ENCODE peak calls at places on chromosomes 7 and 10, in four cellular contexts. D is astrocyte of the spinal cord, U is cardiac fibroblast, P is spleen. L is an unnamed sample.

GRCh38 chr7:4067874-4068273 is 614.2 kb upstream of the FOXK1 start:
- DNase-seq in D (no peak), P (no peak), U (no peak), L (no peak)

GRCh38 chr10:26555719-26556368 is 117.7 kb downstream of the APBB1IP start:
- DNase-seq in D (peak; percentile 29), P (no peak), U (peak; percentile 82), L (peak; percentile 64)

GRCh38 chr7:128909605-128910568 is 622 bp downstream of the KCP start:
- DNase-seq in P (peak; percentile 74), D (peak; percentile 24), U (peak; percentile 23), L (no peak)

GRCh38 chr7:130367088-130367755 is 13.1 kb upstream of the CPA1 start:
- DNase-seq in D (no peak), U (no peak), P (peak; percentile 41), L (no peak)

GRCh38 chr7:69599211-69599878 is 1.1 kb downstream of the AUTS2 start:
- DNase-seq in P (peak; percentile 79), U (no peak), D (no peak), L (no peak)

GRCh38 chr10:119370972-119371703 is 163.8 kb downstream of the GRK5 start:
- DNase-seq in P (peak; percentile 80), D (peak; percentile 90), U (peak; percentile 89), L (no peak)

GRCh38 chr7:131556055-131556911 is at the start of gene PODXL:
- DNase-seq in D (peak; percentile 33), P (peak; percentile 91), U (peak; percentile 33), L (peak; percentile 83)

GRCh38 chr10:43427166-43427825 is 9.6 kb upstream of the ZNF487 start:
- DNase-seq in U (no peak), D (no peak), P (no peak), L (no peak)

GRCh38 chr7:131131746-131132431 is 195.8 kb upstream of the MKLN1 start:
- DNase-seq in D (no peak), P (no peak), U (no peak), L (no peak)

GRCh38 chr10:124975977-124976514 is 34.1 kb downstream of the ZRANB1 start:
- DNase-seq in P (no peak), D (peak; percentile 35), U (no peak), L (no peak)

GRCh38 chr10:60573342-60573741 is 183.7 kb upstream of the ANK3 start:
- DNase-seq in P (no peak), D (no peak), U (peak; percentile 3), L (no peak)

GRCh38 chr7:70542750-70543376 is 589.1 kb upstream of the GALNT17 start:
- DNase-seq in D (no peak), U (no peak), P (no peak), L (no peak)

GRCh38 chr7:111561659-111561908 is 708 bp downstream of the IMMP2L start:
- DNase-seq in U (no peak), P (no peak), D (no peak), L (no peak)

GRCh38 chr7:2821161-2821841 is 22.8 kb downstream of the GNA12 start:
- DNase-seq in P (no peak), U (peak; percentile 94), D (peak; percentile 77), L (no peak)

GRCh38 chr7:101442426-101443070 is 79.9 kb downstream of the COL26A1 start:
- DNase-seq in U (no peak), P (no peak), D (no peak), L (no peak)

GRCh38 chr7:117190746-117191435 is 132.0 kb downstream of the WNT2 start:
- DNase-seq in D (no peak), U (no peak), P (no peak), L (no peak)

GRCh38 chr10:87702973-87703294 is 43.3 kb downstream of the PAPSS2 start:
- DNase-seq in P (no peak), D (no peak), U (no peak), L (no peak)

GRCh38 chr7:71165708-71166107 is 33.8 kb downstream of the GALNT17 start:
- DNase-seq in D (no peak), U (no peak), P (no peak), L (no peak)

GRCh38 chr7:154436560-154436959 is 384.4 kb downstream of the DPP6 start:
- DNase-seq in U (no peak), D (no peak), P (no peak), L (no peak)

GRCh38 chr7:39504963-39505362 is 61.2 kb upstream of the YAE1 start:
- DNase-seq in P (no peak), U (peak; percentile 65), D (peak; percentile 38), L (no peak)

DNA sequence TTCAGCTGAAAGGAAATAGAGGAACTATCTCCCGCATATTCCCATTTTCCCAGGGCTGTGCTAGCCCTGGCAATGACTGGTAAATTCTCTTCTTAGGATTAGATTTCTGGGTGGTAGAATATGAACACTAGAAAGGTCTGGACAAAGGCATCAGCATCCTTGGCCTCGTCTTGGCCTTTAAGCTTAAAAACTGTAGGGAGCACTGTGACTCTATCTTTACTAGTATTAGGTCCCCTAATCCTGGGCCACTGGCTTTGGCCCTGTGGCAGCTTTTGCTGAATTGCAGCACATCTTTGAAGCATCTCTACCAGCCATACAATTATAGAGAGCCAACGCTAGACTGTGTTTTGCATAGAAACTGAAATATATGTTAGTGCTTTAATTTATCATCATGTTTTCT is 41.5 kb upstream of the EBLN1 start:
- DNase-seq in P (no peak), U (peak; percentile 28), D (no peak), L (no peak)
- TF ChIP-seq CTCF in P (no peak), U (no peak), D (no peak), L (no peak)

DNA sequence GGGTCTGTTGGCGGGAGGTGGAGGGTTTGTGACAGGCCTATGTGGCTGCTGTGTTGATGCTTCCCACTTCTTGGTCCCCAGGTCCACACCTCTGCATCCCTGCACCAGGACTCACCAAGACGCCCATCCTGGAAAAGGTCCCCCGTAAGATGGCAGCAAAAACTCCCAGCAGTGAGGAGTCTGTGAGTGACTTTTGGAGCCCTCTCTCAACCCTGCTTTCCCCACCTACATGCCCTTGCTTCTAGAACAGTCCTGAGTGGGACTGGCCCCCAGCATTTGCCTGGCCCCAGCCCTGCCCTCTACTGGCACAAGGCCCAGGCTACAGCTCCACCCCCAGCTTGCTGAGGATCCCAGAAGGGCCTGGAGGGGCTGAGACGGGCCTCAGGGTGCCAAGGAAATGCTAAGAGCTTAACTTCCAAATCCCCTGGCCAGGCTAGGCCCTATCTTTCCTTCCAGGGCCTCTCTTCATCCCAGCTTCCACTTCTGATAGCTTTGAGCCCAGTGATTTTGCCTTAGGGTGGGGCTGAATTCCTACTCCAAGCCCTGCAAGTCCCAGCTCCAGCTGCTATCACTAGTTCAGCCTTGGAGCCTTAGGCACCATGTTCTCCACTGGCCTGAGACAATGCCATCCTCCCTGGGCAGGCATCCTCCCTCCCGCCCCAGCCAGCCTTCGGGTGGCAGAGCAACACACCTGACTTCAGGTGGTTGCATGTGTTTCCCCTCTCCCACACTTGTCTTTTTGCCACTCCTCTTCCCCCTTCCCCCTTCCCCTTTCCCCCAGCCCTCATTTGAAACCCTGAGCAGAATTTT is 2.8 kb downstream of the CHAT start:
- DNase-seq in D (no peak), P (peak; percentile 72), U (no peak), L (no peak)
- TF ChIP-seq CTCF in D (no peak), P (no peak), U (no peak), L (no peak)

GRCh38 chr7:135509589-135509838 is 388 bp downstream of the CNOT4 start:
- DNase-seq in D (no peak), U (no peak), P (no peak), L (no peak)

GRCh38 chr7:135512135-135512887 is 2.4 kb upstream of the CNOT4 start:
- DNase-seq in U (peak; percentile 82), P (no peak), D (peak; percentile 58), L (no peak)

GRCh38 chr7:135509839-135510602 is at the start of gene CNOT4:
- DNase-seq in P (peak; percentile 99), U (peak; percentile 96), D (peak; percentile 99), L (peak; percentile 97)

GRCh38 chr7:135508853-135509588 is 881 bp downstream of the CNOT4 start:
- DNase-seq in P (no peak), U (peak; percentile 35), D (peak; percentile 36), L (no peak)

DNA sequence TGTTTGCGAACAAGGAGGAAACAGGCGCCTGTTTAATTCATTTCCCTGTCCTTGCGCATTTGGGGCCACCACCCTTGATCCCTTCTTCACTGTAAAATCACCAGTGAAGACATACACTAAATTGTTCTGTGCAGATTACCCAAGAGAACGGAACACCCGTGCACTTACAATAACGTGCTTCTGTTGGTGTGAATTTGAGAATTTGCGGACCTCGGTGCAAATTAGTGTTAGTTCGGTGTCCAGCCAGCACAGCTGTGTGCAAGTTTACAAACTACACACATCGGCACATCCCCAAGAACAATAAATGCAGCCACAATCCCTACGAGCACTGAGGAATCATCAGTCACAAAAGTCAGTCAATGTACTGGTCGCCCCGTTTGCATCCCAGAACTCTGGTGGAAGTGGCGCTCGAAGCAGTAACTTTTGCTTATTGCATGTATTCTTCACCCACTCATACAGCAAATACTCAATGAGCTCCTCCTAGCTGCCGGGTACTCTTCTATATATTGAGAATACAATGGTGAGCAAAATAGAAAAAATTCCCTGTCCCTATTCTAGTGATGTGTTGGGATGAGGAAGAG is 791 bp upstream of the CNOT4 start:
- DNase-seq in D (peak; percentile 35), U (peak; percentile 43), P (no peak), L (no peak)
- TF ChIP-seq CTCF in D (peak; percentile 17), U (peak; percentile 12), P (no peak), L (no peak)

GRCh38 chr10:115958043-115958442 is 315.0 kb downstream of the GFRA1 start:
- DNase-seq in U (no peak), P (no peak), D (no peak), L (no peak)

GRCh38 chr10:115969591-115969990 is 303.4 kb downstream of the GFRA1 start:
- DNase-seq in D (no peak), P (no peak), U (no peak), L (no peak)

GRCh38 chr10:115968236-115968635 is 304.8 kb downstream of the GFRA1 start:
- DNase-seq in U (no peak), D (no peak), P (no peak), L (no peak)

GRCh38 chr10:115964827-115965226 is 308.2 kb downstream of the GFRA1 start:
- DNase-seq in D (no peak), P (no peak), U (no peak), L (no peak)

DNA sequence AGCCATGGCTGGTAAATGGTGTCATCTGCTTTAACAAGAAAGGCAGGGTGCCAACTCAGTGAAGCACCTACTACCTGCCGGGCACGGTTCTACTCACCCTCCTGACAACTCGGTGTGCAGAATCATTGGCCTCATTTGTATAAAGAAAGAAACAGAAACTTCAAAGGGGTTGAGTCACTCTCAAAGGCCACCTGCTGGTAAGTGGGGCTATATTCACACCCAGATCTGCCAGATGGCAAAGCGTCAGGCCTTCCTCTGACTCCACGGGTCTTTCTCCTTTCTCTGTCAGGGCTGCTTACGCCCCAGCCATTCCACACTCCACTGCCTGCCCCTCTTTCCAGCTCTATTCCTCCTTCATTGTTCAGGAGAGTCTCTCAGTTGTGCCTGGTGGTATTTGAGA is 309.2 kb downstream of the GFRA1 start:
- DNase-seq in P (no peak), D (peak; percentile 54), U (peak; percentile 22), L (no peak)
- TF ChIP-seq CTCF in P (no peak), D (peak; percentile 35), U (peak; percentile 14), L (no peak)

DNA sequence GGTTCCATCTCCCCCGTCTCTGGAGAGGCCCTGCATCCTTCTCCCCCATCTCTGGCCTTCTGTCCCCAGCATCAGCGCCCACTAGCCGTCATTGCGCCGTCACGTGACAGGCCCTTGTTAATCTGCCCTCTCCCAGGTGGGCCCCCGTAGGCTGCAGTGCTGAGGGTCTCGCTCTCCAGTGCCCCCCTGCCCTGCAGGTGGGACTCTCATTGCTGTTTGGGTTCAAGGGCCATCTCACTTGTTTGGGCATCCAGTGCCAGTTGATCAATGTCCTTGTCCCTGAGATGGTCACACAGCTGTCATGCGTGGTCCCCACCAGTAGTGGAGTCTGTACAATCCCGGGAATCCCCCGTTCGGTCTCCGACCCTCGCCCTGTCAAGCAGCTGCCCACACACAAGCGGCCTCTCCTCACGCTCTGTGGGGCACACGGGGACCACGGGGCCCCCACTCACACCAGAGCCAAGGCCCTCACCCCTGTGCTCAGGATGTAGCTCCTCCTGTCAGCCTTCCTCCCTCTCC is 114.0 kb downstream of the INPP5A start:
- DNase-seq in P (peak; percentile 60), D (no peak), U (no peak), L (peak; percentile 30)
- TF ChIP-seq CTCF in P (no peak), D (no peak), U (no peak), L (no peak)